ENCODE peak calls at places on chromosomes 2 and 18, in six cellular contexts. N is H7, D is fibroblast of pulmonary artery, I is epithelial cell of prostate, P is right lobe of liver, E is T-helper 2 cell. A is an unnamed sample.

GRCh38 chr2:26922638-26923466 is 47.6 kb upstream of the MAPRE3 start:
- DNase-seq in I (no peak), D (peak; percentile 25), N (peak; percentile 89), E (no peak), P (no peak), A (no peak)

GRCh38 chr2:45588158-45588829 is 22.8 kb downstream of the SRBD1 start:
- DNase-seq in D (no peak), P (no peak), I (no peak), E (no peak), N (no peak), A (no peak)

GRCh38 chr18:30271716-30272115 is 770.8 kb downstream of the DSC3 start:
- DNase-seq in E (no peak), P (no peak), I (no peak), N (no peak), D (no peak), A (no peak)

GRCh38 chr2:183091318-183091953 is 12.9 kb downstream of the DUSP19 start:
- DNase-seq in N (no peak), I (no peak), P (no peak), D (no peak), E (no peak), A (no peak)

GRCh38 chr2:32627441-32627900 is 379 bp upstream of the TTC27 start:
- DNase-seq in E (no peak), N (peak; percentile 65), I (no peak), P (no peak), D (peak; percentile 53), A (no peak)

GRCh38 chr2:239283288-239283945 is 117.4 kb downstream of the HDAC4 start:
- DNase-seq in I (no peak), D (no peak), E (no peak), N (no peak), P (no peak), A (peak; percentile 73)

GRCh38 chr2:221153226-221153625 is 418.9 kb downstream of the EPHA4 start:
- DNase-seq in N (no peak), E (no peak), I (no peak), P (no peak), D (no peak), A (no peak)

GRCh38 chr2:182941939-182942338 is 75.5 kb upstream of the FRZB start:
- DNase-seq in N (no peak), D (no peak), I (no peak), E (no peak), P (no peak), A (no peak)

GRCh38 chr2:241373449-241373848 is 17.4 kb downstream of the FARP2 start:
- DNase-seq in E (no peak), P (no peak), N (no peak), D (no peak), I (no peak), A (no peak)

GRCh38 chr2:25851740-25852503 is 26.4 kb downstream of the ASXL2 start:
- DNase-seq in I (peak; percentile 18), E (no peak), D (peak; percentile 93), P (peak; percentile 64), N (peak; percentile 30), A (no peak)

GRCh38 chr2:18749912-18750526 is 160.7 kb upstream of the NT5C1B start:
- DNase-seq in D (peak; percentile 80), P (no peak), E (no peak), I (no peak), N (peak; percentile 7), A (no peak)

A was measured in chondrocyte.